ENCODE peak calls at places on chromosomes 4 and X, in six cellular contexts. C is GM23338, W is A673, S is keratinocyte, Z is PC-3, D is heart left ventricle. B is an unnamed sample. For H3K4me1 and H3K36me3, the result is how much of the 10 kb centered on the place peaks cover.

GRCh38 chr4:38166082-38166481 is 205.9 kb downstream of the PTTG2 start:
- DNase-seq in D (no peak), Z (no peak), C (peak), S (no peak), W (no peak), B (no peak)

GRCh38 chr4:183154701-183155391 is 55.8 kb downstream of the WWC2 start:
- DNase-seq in S (no peak), W (no peak), Z (no peak), D (peak), C (peak), B (no peak)

GRCh38 chr4:125728568-125728967 is 413.8 kb downstream of the FAT4 start:
- DNase-seq in Z (peak), S (peak), D (no peak), C (peak), W (no peak), B (no peak)

GRCh38 chr4:121817006-121817405 is 6.7 kb downstream of the CCNA2 start:
- DNase-seq in D (no peak), C (no peak), Z (no peak), W (no peak), S (no peak), B (no peak)

GRCh38 chr4:184368290-184368689 is 106.1 kb downstream of the IRF2 start:
- DNase-seq in C (no peak), S (no peak), D (no peak), W (no peak), Z (no peak), B (no peak)

GRCh38 chr4:1718095-1718850 is 2.9 kb downstream of the TMEM129 start:
- DNase-seq in D (no peak), S (no peak), W (no peak), C (no peak), Z (no peak), B (peak)

GRCh38 chr4:109321232-109321631 is 18.8 kb upstream of the COL25A1 start:
- DNase-seq in W (no peak), Z (no peak), D (no peak), S (no peak), C (no peak), B (no peak)

GRCh38 chrX:38278682-38279081 is 48.6 kb downstream of the RPGR start:
- DNase-seq in D (no peak), W (no peak), C (no peak), S (no peak), Z (peak), B (no peak)

GRCh38 chr4:55251352-55251751 is 94.7 kb upstream of the SRD5A3 start:
- DNase-seq in S (no peak), W (peak), C (peak), Z (no peak), D (no peak), B (no peak)

GRCh38 chr4:186604124-186604627 is 48.8 kb upstream of the MTNR1A start:
- DNase-seq in S (no peak), C (no peak), W (no peak), D (no peak), Z (peak), B (no peak)

GRCh38 chr4:36244257-36245084 is at the start of gene ARAP2:
- DNase-seq in S (no peak), D (peak), C (peak), W (no peak), Z (peak), B (peak)

GRCh38 chr4:122803788-122804208 is 22.8 kb upstream of the FGF2 start:
- DNase-seq in S (no peak), Z (no peak), W (no peak), C (no peak), D (peak), B (no peak)

GRCh38 chrX:140608111-140608510 is 101.4 kb upstream of the LINC00632 start:
- DNase-seq in C (peak), Z (no peak), W (no peak), S (no peak), D (no peak), B (no peak)

GRCh38 chrX:108696690-108697089 is 39.7 kb downstream of the IRS4 start:
- DNase-seq in C (no peak), D (no peak), W (no peak), Z (peak), S (no peak), B (no peak)

GRCh38 chrX:48966796-48967579 is 4.7 kb downstream of the KCND1 start:
- DNase-seq in D (no peak), Z (peak), C (no peak), W (no peak), S (no peak), B (no peak)

GRCh38 chr4:19438228-19438627 is 813.5 kb upstream of the SLIT2 start:
- DNase-seq in D (no peak), S (no peak), Z (peak), W (no peak), C (no peak), B (no peak)

GRCh38 chr4:118968006-118968405 is 79.4 kb downstream of the SYNPO2 start:
- DNase-seq in Z (peak), W (no peak), S (no peak), D (peak), C (peak), B (peak)

GRCh38 chr4:81471361-81472248 is at the start of gene RASGEF1B:
- DNase-seq in C (peak), W (peak), D (peak), S (no peak), Z (peak), B (peak)

GRCh38 chrX:18992829-18993228 is 8.9 kb upstream of the PHKA2 start:
- DNase-seq in W (no peak), S (no peak), C (no peak), Z (peak), D (no peak), B (no peak)

GRCh38 chrX:48835524-48836329 is at the start of gene PCSK1N:
- DNase-seq in C (peak), Z (peak), D (no peak), W (peak), S (no peak), B (no peak)

GRCh38 chrX:41027388-41027787 is 57.9 kb upstream of the USP9X start:
- DNase-seq in D (no peak), W (peak), S (no peak), Z (peak), C (peak), B (no peak)

DNA sequence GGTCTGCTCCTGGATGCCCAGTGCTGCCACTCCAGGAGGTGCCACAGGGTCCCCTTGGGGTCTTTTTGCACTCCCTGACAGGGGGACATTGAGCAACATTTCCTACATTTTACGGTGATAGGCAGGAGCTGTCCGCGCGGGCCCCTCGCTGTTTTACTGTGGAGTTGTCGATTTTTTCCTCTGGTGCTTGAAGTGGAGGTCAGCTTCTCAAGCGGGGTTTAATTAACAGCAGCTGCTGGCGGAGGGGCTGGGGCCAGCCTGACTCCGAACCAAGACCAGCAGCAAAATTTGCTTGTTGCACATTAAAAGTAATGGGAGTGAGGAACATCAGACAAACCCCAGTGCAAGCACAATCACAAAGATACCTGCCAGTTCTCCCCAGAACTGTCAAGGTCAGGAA is 13.2 kb upstream of the SH3TC1 start:
- DNase-seq in D (no peak), S (no peak), C (no peak), Z (no peak), W (no peak), B (no peak)
- H3K4me1 ChIP-seq in D (half or more), S (half or more), C (under half), Z (half or more), W (under half), B (under half)

GRCh38 chr4:153564630-153565525 is 98.7 kb downstream of the TMEM131L start:
- DNase-seq in C (no peak), D (peak), Z (peak), S (no peak), W (peak), B (no peak)
- H3K27ac ChIP-seq in C (peak), D (no peak), Z (no peak), S (no peak), W (no peak), B (peak)

GRCh38 chrX:153714256-153714655 is 9.9 kb downstream of the BCAP31 start:
- DNase-seq in W (no peak), D (no peak), Z (no peak), C (no peak), S (no peak), B (no peak)

GRCh38 chrX:153708415-153708814 is 15.8 kb downstream of the BCAP31 start:
- DNase-seq in S (no peak), C (peak), D (peak), W (peak), Z (peak), B (no peak)

GRCh38 chrX:153706799-153707198 is 17.4 kb downstream of the BCAP31 start:
- DNase-seq in Z (no peak), D (no peak), S (no peak), W (no peak), C (no peak), B (no peak)

GRCh38 chrX:153707406-153707805 is 16.8 kb downstream of the BCAP31 start:
- DNase-seq in S (no peak), W (no peak), D (no peak), Z (no peak), C (no peak), B (no peak)

GRCh38 chrX:153709726-153710674 is 14.2 kb downstream of the BCAP31 start:
- DNase-seq in C (no peak), Z (no peak), D (peak), W (no peak), S (no peak), B (no peak)
- H3K36me3 ChIP-seq in C (under half), Z (under half), D (under half), W (under half), S (under half), B (under half)

GRCh38 chrX:150587585-150588503 is 19.4 kb downstream of the MTM1 start:
- DNase-seq in D (no peak), C (no peak), S (no peak), W (peak), Z (peak), B (no peak)
- H3K4me1 ChIP-seq in D (under half), C (under half), S (under half), W (under half), Z (under half), B (under half)

B was measured in tibial artery.